ENCODE peak calls at places on chromosomes 4 and X, in eight cellular contexts. One of them, this sample, is unnamed.

GRCh38 chr4:125011646-125012045 is 299.1 kb upstream of the ANKRD50 start:
- DNase-seq in adrenal gland: no peak
- DNase-seq in tibial nerve: no peak
- DNase-seq in transverse colon: no peak
- DNase-seq in A549: no peak
- DNase-seq in body of pancreas: no peak
- DNase-seq in sigmoid colon: no peak
- DNase-seq in IMR-90: peak; percentile 8
- DNase-seq in this sample: no peak

GRCh38 chr4:123866796-123867195 is 470.2 kb downstream of the SPRY1 start:
- DNase-seq in transverse colon: no peak
- DNase-seq in body of pancreas: no peak
- DNase-seq in adrenal gland: no peak
- DNase-seq in sigmoid colon: no peak
- DNase-seq in A549: no peak
- DNase-seq in tibial nerve: no peak
- DNase-seq in IMR-90: peak; percentile 11
- DNase-seq in this sample: no peak

GRCh38 chrX:136658151-136658550 is 10.2 kb downstream of the CD40LG start:
- DNase-seq in sigmoid colon: no peak
- DNase-seq in body of pancreas: no peak
- DNase-seq in IMR-90: no peak
- DNase-seq in transverse colon: no peak
- DNase-seq in adrenal gland: no peak
- DNase-seq in A549: no peak
- DNase-seq in tibial nerve: no peak
- DNase-seq in this sample: no peak

GRCh38 chr4:48949518-48950207 is 36.4 kb upstream of the CWH43 start:
- DNase-seq in body of pancreas: no peak
- DNase-seq in tibial nerve: no peak
- DNase-seq in adrenal gland: no peak
- DNase-seq in sigmoid colon: no peak
- DNase-seq in transverse colon: no peak
- DNase-seq in A549: no peak
- DNase-seq in IMR-90: no peak
- DNase-seq in this sample: no peak

GRCh38 chrX:111868726-111869638 is 7.0 kb upstream of the TRPC5OS start:
- DNase-seq in tibial nerve: no peak
- DNase-seq in A549: no peak
- DNase-seq in sigmoid colon: no peak
- DNase-seq in transverse colon: no peak
- DNase-seq in IMR-90: peak; percentile 13
- DNase-seq in adrenal gland: no peak
- DNase-seq in body of pancreas: no peak
- DNase-seq in this sample: no peak

GRCh38 chr4:145920205-145920604 is 18.4 kb downstream of the ZNF827 start:
- DNase-seq in A549: no peak
- DNase-seq in IMR-90: peak; percentile 93
- DNase-seq in sigmoid colon: no peak
- DNase-seq in adrenal gland: no peak
- DNase-seq in body of pancreas: no peak
- DNase-seq in transverse colon: no peak
- DNase-seq in tibial nerve: no peak
- DNase-seq in this sample: no peak

GRCh38 chr4:159434496-159435241 is 331.8 kb downstream of the RAPGEF2 start:
- DNase-seq in body of pancreas: no peak
- DNase-seq in tibial nerve: no peak
- DNase-seq in adrenal gland: no peak
- DNase-seq in IMR-90: peak; percentile 65
- DNase-seq in transverse colon: no peak
- DNase-seq in sigmoid colon: no peak
- DNase-seq in A549: no peak
- DNase-seq in this sample: no peak

GRCh38 chr4:147581601-147582350 is 35.4 kb upstream of the TMEM184C start:
- DNase-seq in sigmoid colon: no peak
- DNase-seq in A549: no peak
- DNase-seq in IMR-90: peak; percentile 91
- DNase-seq in transverse colon: no peak
- DNase-seq in tibial nerve: no peak
- DNase-seq in adrenal gland: no peak
- DNase-seq in body of pancreas: no peak
- DNase-seq in this sample: no peak

GRCh38 chrX:145923376-145923775 is 105.7 kb downstream of the SLITRK2 start:
- DNase-seq in A549: no peak
- DNase-seq in IMR-90: no peak
- DNase-seq in adrenal gland: no peak
- DNase-seq in transverse colon: no peak
- DNase-seq in body of pancreas: no peak
- DNase-seq in tibial nerve: no peak
- DNase-seq in sigmoid colon: no peak
- DNase-seq in this sample: no peak

GRCh38 chrX:68838571-68838910 is 9.7 kb downstream of the EFNB1 start:
- DNase-seq in A549: no peak
- DNase-seq in tibial nerve: no peak
- DNase-seq in sigmoid colon: peak; percentile 47
- DNase-seq in transverse colon: no peak
- DNase-seq in adrenal gland: no peak
- DNase-seq in IMR-90: no peak
- DNase-seq in body of pancreas: no peak
- DNase-seq in this sample: peak; percentile 73

GRCh38 chr4:26197018-26197779 is 123.6 kb upstream of the RBPJ start:
- DNase-seq in body of pancreas: peak; percentile 22
- DNase-seq in A549: peak; percentile 6
- DNase-seq in IMR-90: peak; percentile 97
- DNase-seq in transverse colon: peak; percentile 31
- DNase-seq in sigmoid colon: no peak
- DNase-seq in tibial nerve: no peak
- DNase-seq in adrenal gland: no peak
- DNase-seq in this sample: no peak

GRCh38 chrX:113954297-113954696 is 629.6 kb upstream of the HTR2C start:
- DNase-seq in transverse colon: no peak
- DNase-seq in adrenal gland: no peak
- DNase-seq in body of pancreas: no peak
- DNase-seq in A549: no peak
- DNase-seq in tibial nerve: no peak
- DNase-seq in sigmoid colon: no peak
- DNase-seq in IMR-90: no peak
- DNase-seq in this sample: no peak

GRCh38 chrX:16319929-16320328 is 152.6 kb downstream of the MAGEB17 start:
- DNase-seq in transverse colon: no peak
- DNase-seq in body of pancreas: no peak
- DNase-seq in IMR-90: peak; percentile 65
- DNase-seq in adrenal gland: no peak
- DNase-seq in sigmoid colon: no peak
- DNase-seq in tibial nerve: no peak
- DNase-seq in A549: no peak
- DNase-seq in this sample: no peak

GRCh38 chr4:104022871-104023270 is 303.1 kb upstream of the TACR3 start:
- DNase-seq in IMR-90: no peak
- DNase-seq in adrenal gland: no peak
- DNase-seq in transverse colon: no peak
- DNase-seq in tibial nerve: no peak
- DNase-seq in sigmoid colon: no peak
- DNase-seq in body of pancreas: no peak
- DNase-seq in A549: no peak
- DNase-seq in this sample: no peak

GRCh38 chrX:76109654-76110053 is 63.2 kb upstream of the PBDC1 start:
- DNase-seq in adrenal gland: no peak
- DNase-seq in tibial nerve: no peak
- DNase-seq in sigmoid colon: no peak
- DNase-seq in body of pancreas: no peak
- DNase-seq in IMR-90: no peak
- DNase-seq in transverse colon: no peak
- DNase-seq in A549: no peak
- DNase-seq in this sample: no peak

GRCh38 chrX:94695910-94696309 is 1021.9 kb downstream of the FAM133A start:
- DNase-seq in adrenal gland: no peak
- DNase-seq in body of pancreas: no peak
- DNase-seq in IMR-90: no peak
- DNase-seq in transverse colon: no peak
- DNase-seq in sigmoid colon: no peak
- DNase-seq in tibial nerve: no peak
- DNase-seq in A549: no peak
- DNase-seq in this sample: no peak

DNA sequence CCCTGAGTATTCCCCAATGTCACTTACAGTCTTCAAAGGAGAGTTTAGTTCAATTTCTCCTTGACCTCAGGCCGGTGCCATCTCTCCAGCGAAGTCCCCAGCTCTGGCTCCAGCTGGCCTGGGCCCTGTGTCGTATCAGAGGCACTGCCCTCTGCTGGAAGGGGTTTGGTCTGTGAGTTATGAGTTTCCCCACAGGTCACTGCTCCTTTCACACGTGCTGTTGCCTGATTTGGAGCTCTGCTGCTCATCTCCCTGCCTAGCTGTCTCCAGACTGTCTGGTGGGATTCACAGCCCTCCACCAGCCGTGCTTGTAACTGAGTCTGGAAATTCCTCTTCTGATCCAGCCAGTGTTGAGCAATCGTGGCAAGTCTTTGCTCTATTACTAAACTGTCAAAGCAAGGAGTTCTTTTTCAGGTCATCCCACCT is at the start of gene RAP2C:
- DNase-seq in adrenal gland: peak; percentile 73
- DNase-seq in transverse colon: peak; percentile 82
- DNase-seq in sigmoid colon: peak; percentile 86
- DNase-seq in body of pancreas: peak; percentile 78
- DNase-seq in A549: peak; percentile 75
- DNase-seq in tibial nerve: peak; percentile 80
- DNase-seq in IMR-90: peak; percentile 54
- DNase-seq in this sample: peak; percentile 93
- TF ChIP-seq CTCF in adrenal gland: peak; percentile 52
- TF ChIP-seq CTCF in transverse colon: peak; percentile 47
- TF ChIP-seq CTCF in sigmoid colon: peak; percentile 17
- TF ChIP-seq CTCF in body of pancreas: peak; percentile 69
- TF ChIP-seq CTCF in A549: peak; percentile 52
- TF ChIP-seq CTCF in tibial nerve: peak; percentile 61
- TF ChIP-seq CTCF in IMR-90: peak; percentile 53
- TF ChIP-seq CTCF in this sample: no peak

GRCh38 chrX:370963-371745 is 15.6 kb downstream of the PPP2R3B start:
- DNase-seq in adrenal gland: no peak
- DNase-seq in tibial nerve: no peak
- DNase-seq in body of pancreas: no peak
- DNase-seq in sigmoid colon: no peak
- DNase-seq in A549: no peak
- DNase-seq in IMR-90: no peak
- DNase-seq in transverse colon: no peak
- DNase-seq in this sample: no peak
- H3K4me3 ChIP-seq in adrenal gland: no peak overlapping the region
- H3K4me3 ChIP-seq in tibial nerve: no peak overlapping the region
- H3K4me3 ChIP-seq in body of pancreas: no peak overlapping the region
- H3K4me3 ChIP-seq in sigmoid colon: no peak overlapping the region
- H3K4me3 ChIP-seq in A549: no peak overlapping the region
- H3K4me3 ChIP-seq in IMR-90: no peak overlapping the region
- H3K4me3 ChIP-seq in transverse colon: no peak overlapping the region
- H3K4me3 ChIP-seq in this sample: no peak overlapping the region

GRCh38 chrX:39756086-39756883 is 341.5 kb downstream of the BCOR start:
- DNase-seq in tibial nerve: no peak
- DNase-seq in body of pancreas: peak; percentile 78
- DNase-seq in sigmoid colon: peak; percentile 73
- DNase-seq in IMR-90: no peak
- DNase-seq in adrenal gland: peak; percentile 38
- DNase-seq in transverse colon: no peak
- DNase-seq in A549: no peak
- DNase-seq in this sample: no peak

GRCh38 chrX:39755152-39756032 is 342.4 kb downstream of the BCOR start:
- DNase-seq in body of pancreas: peak; percentile 91
- DNase-seq in transverse colon: peak; percentile 83
- DNase-seq in A549: peak; percentile 81
- DNase-seq in sigmoid colon: peak; percentile 96
- DNase-seq in IMR-90: peak; percentile 93
- DNase-seq in tibial nerve: peak; percentile 62
- DNase-seq in adrenal gland: peak; percentile 83
- DNase-seq in this sample: peak; percentile 95

GRCh38 chrX:39752820-39753219 is 344.9 kb downstream of the BCOR start:
- DNase-seq in IMR-90: peak; percentile 29
- DNase-seq in A549: no peak
- DNase-seq in transverse colon: no peak
- DNase-seq in tibial nerve: peak; percentile 34
- DNase-seq in adrenal gland: peak; percentile 42
- DNase-seq in body of pancreas: peak; percentile 69
- DNase-seq in sigmoid colon: no peak
- DNase-seq in this sample: no peak

GRCh38 chrX:39750798-39751197 is 347.0 kb downstream of the BCOR start:
- DNase-seq in adrenal gland: no peak
- DNase-seq in tibial nerve: no peak
- DNase-seq in sigmoid colon: no peak
- DNase-seq in transverse colon: no peak
- DNase-seq in A549: no peak
- DNase-seq in IMR-90: no peak
- DNase-seq in body of pancreas: no peak
- DNase-seq in this sample: no peak

DNA sequence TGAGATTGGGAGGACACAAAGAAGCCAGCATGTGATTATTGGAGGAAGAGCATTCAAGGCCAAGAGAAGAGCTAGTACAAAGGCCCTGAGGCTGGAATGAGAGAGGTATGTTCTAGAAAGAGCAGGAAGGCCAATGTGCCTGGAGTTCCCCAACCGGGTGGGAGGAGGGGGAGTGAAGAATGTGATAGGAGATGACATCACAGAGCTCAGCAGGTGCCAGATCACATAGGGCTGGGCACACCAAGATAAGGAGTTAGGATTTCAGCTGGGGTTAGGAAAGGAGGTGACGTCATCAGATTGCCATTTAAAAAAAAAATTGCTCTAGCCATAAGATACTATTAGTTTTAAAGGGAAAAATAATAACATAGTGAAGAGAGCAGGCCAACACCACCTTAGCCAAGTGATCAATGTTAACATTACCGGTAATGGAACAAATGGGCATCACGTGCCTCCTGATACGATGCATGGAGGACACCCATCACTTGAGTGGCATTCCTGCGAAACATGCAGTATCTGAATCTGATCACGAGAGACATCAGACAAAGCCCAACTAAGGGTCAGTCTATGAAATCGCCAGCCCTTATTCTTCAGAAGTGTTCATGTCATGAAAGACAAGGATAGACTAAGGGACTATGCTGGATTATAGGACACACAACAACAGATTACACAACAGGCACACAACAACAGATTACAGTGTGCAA is 344.3 kb downstream of the BCOR start:
- DNase-seq in A549: no peak
- DNase-seq in IMR-90: peak; percentile 73
- DNase-seq in sigmoid colon: no peak
- DNase-seq in tibial nerve: no peak
- DNase-seq in body of pancreas: peak; percentile 81
- DNase-seq in transverse colon: no peak
- DNase-seq in adrenal gland: no peak
- DNase-seq in this sample: no peak
- TF ChIP-seq POLR2A in A549: no peak
- TF ChIP-seq POLR2A in IMR-90: no peak
- TF ChIP-seq POLR2A in sigmoid colon: no peak
- TF ChIP-seq POLR2A in tibial nerve: no peak
- TF ChIP-seq POLR2A in body of pancreas: no peak
- TF ChIP-seq POLR2A in transverse colon: no peak
- TF ChIP-seq POLR2A in adrenal gland: no peak
- TF ChIP-seq POLR2A in this sample: no peak

DNA sequence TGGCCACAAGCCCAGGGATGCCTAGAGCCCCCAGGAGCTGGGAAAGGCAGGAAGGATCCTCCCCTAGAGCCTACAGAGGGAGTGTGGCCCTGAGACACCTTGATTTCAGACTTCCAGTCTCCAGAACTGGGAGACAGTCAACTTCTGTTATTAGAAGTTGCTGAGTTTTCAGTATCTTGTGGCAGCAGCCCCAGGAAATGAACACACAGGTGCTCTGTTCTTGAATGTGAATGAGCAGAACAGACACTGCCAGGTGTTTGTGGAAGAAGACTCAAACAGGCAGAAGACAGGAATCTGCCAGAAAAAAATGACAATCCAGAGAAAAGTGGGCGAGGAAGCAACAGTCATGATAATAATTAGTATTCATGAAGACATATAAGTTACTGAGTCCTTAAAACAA is 64.5 kb upstream of the STS start:
- DNase-seq in transverse colon: no peak
- DNase-seq in tibial nerve: no peak
- DNase-seq in sigmoid colon: no peak
- DNase-seq in adrenal gland: no peak
- DNase-seq in IMR-90: no peak
- DNase-seq in body of pancreas: no peak
- DNase-seq in A549: no peak
- DNase-seq in this sample: no peak
- TF ChIP-seq CTCF in transverse colon: no peak
- TF ChIP-seq CTCF in tibial nerve: no peak
- TF ChIP-seq CTCF in sigmoid colon: no peak
- TF ChIP-seq CTCF in adrenal gland: no peak
- TF ChIP-seq CTCF in IMR-90: no peak
- TF ChIP-seq CTCF in body of pancreas: no peak
- TF ChIP-seq CTCF in A549: no peak
- TF ChIP-seq CTCF in this sample: no peak